ENCODE peak calls at places on chromosomes 2 and 18, in eight cellular contexts. One of them, this sample, is unnamed.

GRCh38 chr2:63856302-63856600 is 14.6 kb downstream of the UGP2 start:
- DNase-seq in fibroblast of lung: no peak
- DNase-seq in neural progenitor cell: no peak
- DNase-seq in PC-3: no peak
- DNase-seq in hepatocyte: no peak
- DNase-seq in GM23338: no peak
- DNase-seq in endothelial cell of umbilical vein: no peak
- DNase-seq in MM.1S: no peak
- DNase-seq in this sample: no peak

GRCh38 chr2:172091626-172092566 is 6.6 kb downstream of the DLX1 start:
- DNase-seq in fibroblast of lung: no peak
- DNase-seq in neural progenitor cell: peak
- DNase-seq in GM23338: peak
- DNase-seq in hepatocyte: no peak
- DNase-seq in PC-3: no peak
- DNase-seq in endothelial cell of umbilical vein: no peak
- DNase-seq in MM.1S: no peak
- DNase-seq in this sample: no peak

GRCh38 chr2:233124449-233125080 is 64.4 kb downstream of the INPP5D start:
- DNase-seq in neural progenitor cell: no peak
- DNase-seq in hepatocyte: no peak
- DNase-seq in endothelial cell of umbilical vein: no peak
- DNase-seq in MM.1S: no peak
- DNase-seq in fibroblast of lung: no peak
- DNase-seq in PC-3: no peak
- DNase-seq in GM23338: no peak
- DNase-seq in this sample: no peak

GRCh38 chr2:98854675-98855074 is 81.3 kb downstream of the CRACDL start:
- DNase-seq in neural progenitor cell: no peak
- DNase-seq in fibroblast of lung: no peak
- DNase-seq in hepatocyte: no peak
- DNase-seq in MM.1S: no peak
- DNase-seq in GM23338: no peak
- DNase-seq in endothelial cell of umbilical vein: no peak
- DNase-seq in PC-3: no peak
- DNase-seq in this sample: no peak

GRCh38 chr2:131042161-131042775 is 51.0 kb downstream of the FAM168B start:
- DNase-seq in neural progenitor cell: no peak
- DNase-seq in GM23338: no peak
- DNase-seq in MM.1S: no peak
- DNase-seq in fibroblast of lung: no peak
- DNase-seq in PC-3: peak
- DNase-seq in endothelial cell of umbilical vein: no peak
- DNase-seq in hepatocyte: no peak
- DNase-seq in this sample: no peak

GRCh38 chr2:184799386-184799785 is 201.1 kb downstream of the ZNF804A start:
- DNase-seq in fibroblast of lung: no peak
- DNase-seq in hepatocyte: no peak
- DNase-seq in PC-3: no peak
- DNase-seq in GM23338: no peak
- DNase-seq in endothelial cell of umbilical vein: no peak
- DNase-seq in MM.1S: no peak
- DNase-seq in neural progenitor cell: no peak
- DNase-seq in this sample: no peak

GRCh38 chr2:99682280-99683060 is 192.7 kb upstream of the REV1 start:
- DNase-seq in fibroblast of lung: peak
- DNase-seq in neural progenitor cell: no peak
- DNase-seq in MM.1S: no peak
- DNase-seq in hepatocyte: no peak
- DNase-seq in PC-3: no peak
- DNase-seq in GM23338: no peak
- DNase-seq in endothelial cell of umbilical vein: no peak
- DNase-seq in this sample: no peak

GRCh38 chr18:60892855-60893254 is 440.4 kb upstream of the CDH20 start:
- DNase-seq in MM.1S: no peak
- DNase-seq in PC-3: peak
- DNase-seq in GM23338: no peak
- DNase-seq in neural progenitor cell: no peak
- DNase-seq in fibroblast of lung: peak
- DNase-seq in hepatocyte: peak
- DNase-seq in endothelial cell of umbilical vein: no peak
- DNase-seq in this sample: peak

GRCh38 chr2:43059183-43059897 is 167.1 kb downstream of the ZFP36L2 start:
- DNase-seq in PC-3: peak
- DNase-seq in neural progenitor cell: no peak
- DNase-seq in MM.1S: no peak
- DNase-seq in GM23338: no peak
- DNase-seq in fibroblast of lung: peak
- DNase-seq in endothelial cell of umbilical vein: peak
- DNase-seq in hepatocyte: peak
- DNase-seq in this sample: no peak

DNA sequence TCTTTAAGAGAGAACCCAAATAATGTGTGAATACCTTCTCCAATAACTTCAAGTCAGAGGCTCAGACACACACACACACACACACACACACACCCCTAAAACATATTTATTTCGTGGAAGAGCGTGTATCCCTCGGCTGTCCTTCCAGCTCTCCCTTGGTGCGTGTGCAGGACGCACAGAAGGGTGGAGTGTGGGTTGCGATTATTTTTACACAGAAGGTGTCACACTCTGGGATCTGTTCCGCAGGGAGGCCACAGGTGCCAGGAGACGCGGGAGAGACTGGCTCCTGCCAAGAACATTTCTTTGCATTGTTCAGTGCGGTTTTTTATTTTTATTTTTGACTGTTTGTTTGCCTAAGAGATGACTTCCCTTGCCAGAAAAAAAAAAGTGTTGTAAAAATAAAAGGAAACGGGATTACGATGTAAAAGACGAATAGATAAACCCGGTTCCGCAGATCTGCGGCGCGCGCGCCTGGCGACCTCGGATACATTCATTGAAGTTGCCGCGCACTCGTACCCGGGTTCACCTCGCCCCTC is 47.2 kb upstream of the ATP6V1B1 start:
- DNase-seq in neural progenitor cell: peak
- DNase-seq in hepatocyte: no peak
- DNase-seq in MM.1S: no peak
- DNase-seq in fibroblast of lung: no peak
- DNase-seq in endothelial cell of umbilical vein: no peak
- DNase-seq in GM23338: peak
- DNase-seq in PC-3: no peak
- DNase-seq in this sample: no peak
- TF ChIP-seq EZH2 in neural progenitor cell: no peak
- TF ChIP-seq EZH2 in hepatocyte: no peak
- TF ChIP-seq EZH2 in MM.1S: no peak
- TF ChIP-seq EZH2 in fibroblast of lung: no peak
- TF ChIP-seq EZH2 in endothelial cell of umbilical vein: peak
- TF ChIP-seq EZH2 in GM23338: peak
- TF ChIP-seq EZH2 in PC-3: no peak
- TF ChIP-seq EZH2 in this sample: no peak

GRCh38 chr2:59967691-59968090 is 585.8 kb downstream of the BCL11A start:
- DNase-seq in GM23338: no peak
- DNase-seq in PC-3: no peak
- DNase-seq in endothelial cell of umbilical vein: no peak
- DNase-seq in neural progenitor cell: no peak
- DNase-seq in fibroblast of lung: no peak
- DNase-seq in MM.1S: no peak
- DNase-seq in hepatocyte: no peak
- DNase-seq in this sample: no peak
- TF ChIP-seq CTCF in GM23338: no peak
- TF ChIP-seq CTCF in PC-3: no peak
- TF ChIP-seq CTCF in endothelial cell of umbilical vein: no peak
- TF ChIP-seq CTCF in neural progenitor cell: no peak
- TF ChIP-seq CTCF in fibroblast of lung: no peak
- TF ChIP-seq CTCF in MM.1S: no peak
- TF ChIP-seq CTCF in hepatocyte: no peak
- TF ChIP-seq CTCF in this sample: no peak

GRCh38 chr2:39545957-39546356 is 108.9 kb upstream of the MAP4K3 start:
- DNase-seq in hepatocyte: no peak
- DNase-seq in endothelial cell of umbilical vein: no peak
- DNase-seq in fibroblast of lung: no peak
- DNase-seq in GM23338: no peak
- DNase-seq in MM.1S: no peak
- DNase-seq in neural progenitor cell: no peak
- DNase-seq in PC-3: peak
- DNase-seq in this sample: no peak
- TF ChIP-seq EZH2 in hepatocyte: no peak
- TF ChIP-seq EZH2 in endothelial cell of umbilical vein: no peak
- TF ChIP-seq EZH2 in fibroblast of lung: no peak
- TF ChIP-seq EZH2 in GM23338: no peak
- TF ChIP-seq EZH2 in MM.1S: no peak
- TF ChIP-seq EZH2 in neural progenitor cell: no peak
- TF ChIP-seq EZH2 in PC-3: no peak
- TF ChIP-seq EZH2 in this sample: no peak

GRCh38 chr2:143504397-143504796 is 375.2 kb downstream of the ARHGAP15 start:
- DNase-seq in GM23338: no peak
- DNase-seq in PC-3: no peak
- DNase-seq in MM.1S: no peak
- DNase-seq in fibroblast of lung: no peak
- DNase-seq in neural progenitor cell: no peak
- DNase-seq in hepatocyte: no peak
- DNase-seq in endothelial cell of umbilical vein: no peak
- DNase-seq in this sample: no peak

GRCh38 chr2:143501245-143501644 is 372.0 kb downstream of the ARHGAP15 start:
- DNase-seq in GM23338: no peak
- DNase-seq in hepatocyte: no peak
- DNase-seq in fibroblast of lung: no peak
- DNase-seq in neural progenitor cell: no peak
- DNase-seq in MM.1S: no peak
- DNase-seq in PC-3: no peak
- DNase-seq in endothelial cell of umbilical vein: no peak
- DNase-seq in this sample: no peak

GRCh38 chr2:143505542-143505941 is 376.3 kb downstream of the ARHGAP15 start:
- DNase-seq in fibroblast of lung: peak
- DNase-seq in endothelial cell of umbilical vein: no peak
- DNase-seq in GM23338: no peak
- DNase-seq in hepatocyte: no peak
- DNase-seq in MM.1S: no peak
- DNase-seq in PC-3: no peak
- DNase-seq in neural progenitor cell: no peak
- DNase-seq in this sample: no peak

GRCh38 chr2:143503280-143503679 is 374.1 kb downstream of the ARHGAP15 start:
- DNase-seq in hepatocyte: no peak
- DNase-seq in neural progenitor cell: no peak
- DNase-seq in GM23338: no peak
- DNase-seq in fibroblast of lung: no peak
- DNase-seq in MM.1S: no peak
- DNase-seq in endothelial cell of umbilical vein: no peak
- DNase-seq in PC-3: no peak
- DNase-seq in this sample: no peak
- TF ChIP-seq CTCF in hepatocyte: no peak
- TF ChIP-seq CTCF in neural progenitor cell: no peak
- TF ChIP-seq CTCF in GM23338: no peak
- TF ChIP-seq CTCF in fibroblast of lung: no peak
- TF ChIP-seq CTCF in MM.1S: no peak
- TF ChIP-seq CTCF in endothelial cell of umbilical vein: no peak
- TF ChIP-seq CTCF in PC-3: no peak
- TF ChIP-seq CTCF in this sample: no peak

GRCh38 chr18:23688528-23688927 is 725 bp upstream of the LAMA3 start:
- DNase-seq in MM.1S: no peak
- DNase-seq in endothelial cell of umbilical vein: no peak
- DNase-seq in neural progenitor cell: no peak
- DNase-seq in fibroblast of lung: no peak
- DNase-seq in PC-3: no peak
- DNase-seq in hepatocyte: no peak
- DNase-seq in GM23338: no peak
- DNase-seq in this sample: no peak

GRCh38 chr18:23689031-23689615 is at the start of gene LAMA3:
- DNase-seq in PC-3: peak
- DNase-seq in neural progenitor cell: peak
- DNase-seq in endothelial cell of umbilical vein: peak
- DNase-seq in fibroblast of lung: peak
- DNase-seq in GM23338: peak
- DNase-seq in MM.1S: peak
- DNase-seq in hepatocyte: peak
- DNase-seq in this sample: peak

GRCh38 chr18:23690505-23691068 is 1.3 kb downstream of the LAMA3 start:
- DNase-seq in PC-3: peak
- DNase-seq in neural progenitor cell: peak
- DNase-seq in hepatocyte: no peak
- DNase-seq in MM.1S: no peak
- DNase-seq in fibroblast of lung: no peak
- DNase-seq in GM23338: peak
- DNase-seq in endothelial cell of umbilical vein: no peak
- DNase-seq in this sample: no peak

GRCh38 chr18:23693849-23694248 is 4.6 kb downstream of the LAMA3 start:
- DNase-seq in neural progenitor cell: no peak
- DNase-seq in endothelial cell of umbilical vein: no peak
- DNase-seq in PC-3: peak
- DNase-seq in MM.1S: no peak
- DNase-seq in fibroblast of lung: no peak
- DNase-seq in hepatocyte: peak
- DNase-seq in GM23338: no peak
- DNase-seq in this sample: no peak

GRCh38 chr18:23689616-23690504 is 607 bp downstream of the LAMA3 start:
- DNase-seq in MM.1S: no peak
- DNase-seq in GM23338: peak
- DNase-seq in neural progenitor cell: peak
- DNase-seq in fibroblast of lung: no peak
- DNase-seq in PC-3: peak
- DNase-seq in endothelial cell of umbilical vein: peak
- DNase-seq in hepatocyte: peak
- DNase-seq in this sample: no peak
- TF ChIP-seq EZH2 in MM.1S: no peak
- TF ChIP-seq EZH2 in GM23338: peak
- TF ChIP-seq EZH2 in neural progenitor cell: peak
- TF ChIP-seq EZH2 in fibroblast of lung: peak
- TF ChIP-seq EZH2 in PC-3: no peak
- TF ChIP-seq EZH2 in endothelial cell of umbilical vein: no peak
- TF ChIP-seq EZH2 in hepatocyte: peak
- TF ChIP-seq EZH2 in this sample: no peak

GRCh38 chr2:235086481-235087184 is 134.8 kb downstream of the SH3BP4 start:
- DNase-seq in fibroblast of lung: no peak
- DNase-seq in PC-3: no peak
- DNase-seq in hepatocyte: no peak
- DNase-seq in GM23338: no peak
- DNase-seq in MM.1S: no peak
- DNase-seq in neural progenitor cell: no peak
- DNase-seq in endothelial cell of umbilical vein: no peak
- DNase-seq in this sample: no peak

GRCh38 chr2:235085476-235085875 is 133.7 kb downstream of the SH3BP4 start:
- DNase-seq in GM23338: no peak
- DNase-seq in fibroblast of lung: no peak
- DNase-seq in neural progenitor cell: no peak
- DNase-seq in endothelial cell of umbilical vein: no peak
- DNase-seq in hepatocyte: no peak
- DNase-seq in MM.1S: no peak
- DNase-seq in PC-3: no peak
- DNase-seq in this sample: peak

GRCh38 chr2:235091421-235091820 is 139.6 kb downstream of the SH3BP4 start:
- DNase-seq in fibroblast of lung: no peak
- DNase-seq in MM.1S: no peak
- DNase-seq in hepatocyte: no peak
- DNase-seq in GM23338: no peak
- DNase-seq in endothelial cell of umbilical vein: no peak
- DNase-seq in neural progenitor cell: no peak
- DNase-seq in PC-3: no peak
- DNase-seq in this sample: no peak

GRCh38 chr2:235088608-235089020 is 136.8 kb downstream of the SH3BP4 start:
- DNase-seq in hepatocyte: no peak
- DNase-seq in endothelial cell of umbilical vein: no peak
- DNase-seq in GM23338: no peak
- DNase-seq in MM.1S: no peak
- DNase-seq in neural progenitor cell: no peak
- DNase-seq in PC-3: no peak
- DNase-seq in fibroblast of lung: peak
- DNase-seq in this sample: peak

GRCh38 chr2:235087812-235088607 is 136.2 kb downstream of the SH3BP4 start:
- DNase-seq in PC-3: no peak
- DNase-seq in GM23338: no peak
- DNase-seq in neural progenitor cell: peak
- DNase-seq in MM.1S: no peak
- DNase-seq in endothelial cell of umbilical vein: no peak
- DNase-seq in fibroblast of lung: peak
- DNase-seq in hepatocyte: peak
- DNase-seq in this sample: no peak
- TF ChIP-seq CTCF in PC-3: no peak
- TF ChIP-seq CTCF in GM23338: no peak
- TF ChIP-seq CTCF in neural progenitor cell: no peak
- TF ChIP-seq CTCF in MM.1S: no peak
- TF ChIP-seq CTCF in endothelial cell of umbilical vein: no peak
- TF ChIP-seq CTCF in fibroblast of lung: peak
- TF ChIP-seq CTCF in hepatocyte: no peak
- TF ChIP-seq CTCF in this sample: no peak

This sample was measured in PC-9.